ENCODE peak calls at places on chromosome 2, in eight cellular contexts. Q, P, O, L, A, I, K and X are unnamed samples.

GRCh38 chr2:25851740-25852503 is 26.4 kb downstream of the ASXL2 start:
- DNase-seq in O (peak), P (no peak), I (peak), L (peak), A (no peak), Q (peak), K (no peak), X (peak)

GRCh38 chr2:84882775-84883550 is 2.1 kb upstream of the TRABD2A start:
- DNase-seq in K (no peak), O (no peak), I (no peak), P (no peak), Q (peak), L (no peak), A (no peak), X (no peak)

GRCh38 chr2:203987959-203988358 is 51.4 kb downstream of the ICOS start:
- DNase-seq in O (no peak), A (no peak), Q (no peak), L (no peak), I (no peak), K (no peak), P (no peak), X (no peak)

GRCh38 chr2:38380397-38381130 is 3.5 kb upstream of the ATL2 start:
- DNase-seq in P (no peak), I (no peak), A (no peak), O (no peak), K (no peak), L (no peak), Q (no peak), X (no peak)

GRCh38 chr2:120132190-120132589 is 91.0 kb downstream of the TMEM185B start:
- DNase-seq in I (no peak), L (peak), P (no peak), Q (peak), K (no peak), O (peak), A (no peak), X (no peak)

GRCh38 chr2:29531626-29532025 is 389.8 kb downstream of the ALK start:
- DNase-seq in L (no peak), P (no peak), O (no peak), I (no peak), Q (no peak), K (no peak), A (no peak), X (no peak)

GRCh38 chr2:217611056-217611455 is 391.7 kb downstream of the TNS1 start:
- DNase-seq in A (no peak), P (no peak), K (no peak), O (no peak), L (no peak), I (no peak), Q (no peak), X (no peak)

GRCh38 chr2:45888167-45888566 is 236.7 kb downstream of the PRKCE start:
- DNase-seq in I (no peak), L (peak), P (no peak), K (no peak), Q (peak), A (no peak), O (no peak), X (no peak)

GRCh38 chr2:117856415-117857210 is 42.1 kb downstream of the DDX18 start:
- DNase-seq in L (peak), Q (peak), I (no peak), A (no peak), K (no peak), P (no peak), O (peak), X (peak)

GRCh38 chr2:174510583-174511189 is 23.9 kb upstream of the GPR155 start:
- DNase-seq in L (peak), I (no peak), K (no peak), O (no peak), A (no peak), P (no peak), Q (peak), X (no peak)

GRCh38 chr2:159513745-159514144 is 102.6 kb downstream of the BAZ2B start:
- DNase-seq in L (no peak), A (no peak), P (no peak), Q (no peak), I (no peak), K (no peak), O (no peak), X (no peak)

GRCh38 chr2:84865181-84865783 is 15.6 kb downstream of the TRABD2A start:
- DNase-seq in Q (peak), O (peak), I (no peak), K (no peak), P (no peak), A (no peak), L (peak), X (no peak)

GRCh38 chr2:98455494-98455976 is 10.9 kb downstream of the INPP4A start:
- DNase-seq in L (peak), K (no peak), P (no peak), A (no peak), Q (peak), I (no peak), O (peak), X (peak)

GRCh38 chr2:88857951-88858406 is 166.5 kb downstream of the RPIA start:
- DNase-seq in Q (peak), L (peak), A (no peak), K (no peak), O (peak), I (no peak), P (peak), X (peak)

GRCh38 chr2:80531319-80531718 is 226.8 kb upstream of the LRRTM1 start:
- DNase-seq in K (no peak), A (no peak), L (no peak), O (no peak), P (no peak), Q (no peak), I (no peak), X (no peak)

GRCh38 chr2:215756351-215756731 is 257.0 kb downstream of the MREG start:
- DNase-seq in I (no peak), O (no peak), L (no peak), A (no peak), P (no peak), Q (no peak), K (no peak), X (no peak)

GRCh38 chr2:235521844-235522243 is 28.0 kb downstream of the AGAP1 start:
- DNase-seq in Q (no peak), P (no peak), L (no peak), A (no peak), I (peak), K (no peak), O (no peak), X (no peak)

GRCh38 chr2:106020821-106021316 is 173.2 kb downstream of the UXS1 start:
- DNase-seq in P (no peak), Q (no peak), K (no peak), O (no peak), A (no peak), L (no peak), I (peak), X (no peak)